ENCODE peak calls at places on chromosomes 6 and 20, in five cellular contexts. Z is psoas muscle, G is AG10803, Y is transverse colon, U is NB4. T is an unnamed sample.

GRCh38 chr6:706819-707381 is 14.0 kb upstream of the EXOC2 start:
- DNase-seq in U (no peak), G (no peak), Y (no peak), Z (no peak), T (no peak)

GRCh38 chr6:167700199-167700598 is 126.5 kb upstream of the AFDN start:
- DNase-seq in Z (no peak), U (no peak), Y (no peak), G (no peak), T (no peak)

GRCh38 chr6:87700729-87701675 is 1.0 kb downstream of the AKIRIN2 start:
- DNase-seq in U (peak), Z (peak), Y (peak), G (peak), T (no peak)

GRCh38 chr6:111985202-111985731 is 68.6 kb upstream of the CCN6 start:
- DNase-seq in G (peak), U (no peak), Y (no peak), Z (no peak), T (peak)

GRCh38 chr6:128727500-128727899 is 155.4 kb upstream of the LAMA2 start:
- DNase-seq in Y (no peak), G (no peak), U (no peak), Z (no peak), T (no peak)

GRCh38 chr6:47138046-47138445 is 95.9 kb upstream of the ADGRF1 start:
- DNase-seq in Y (no peak), U (no peak), G (no peak), Z (no peak), T (no peak)

GRCh38 chr6:99241905-99242534 is 107.5 kb downstream of the FAXC start:
- DNase-seq in Z (no peak), Y (no peak), G (peak), U (peak), T (peak)

GRCh38 chr20:50729925-50730764 is 1.2 kb upstream of the PARD6B start:
- DNase-seq in U (no peak), Z (no peak), G (peak), Y (peak), T (no peak)

GRCh38 chr6:38522322-38522721 is 117.4 kb downstream of the BTBD9 start:
- DNase-seq in G (peak), Y (no peak), U (no peak), Z (no peak), T (no peak)

GRCh38 chr6:17392978-17393334 is 439 bp upstream of the CAP2 start:
- DNase-seq in U (no peak), G (no peak), Z (no peak), Y (no peak), T (no peak)

GRCh38 chr6:27141472-27142015 is 106.0 kb upstream of the PRSS16 start:
- DNase-seq in Y (no peak), U (no peak), G (no peak), Z (no peak), T (no peak)

GRCh38 chr6:170017603-170018274 is 266.3 kb downstream of the ERMARD start:
- DNase-seq in U (peak), Y (no peak), G (no peak), Z (no peak), T (no peak)

GRCh38 chr20:3871549-3872265 is 17.5 kb upstream of the PANK2 start:
- DNase-seq in Z (no peak), Y (no peak), G (no peak), U (no peak), T (no peak)

GRCh38 chr6:92044312-92044711 is 1375.0 kb downstream of the EPHA7 start:
- DNase-seq in U (no peak), Z (no peak), Y (no peak), G (no peak), T (no peak)

GRCh38 chr6:23526519-23526918 is 599.5 kb upstream of the NRSN1 start:
- DNase-seq in G (no peak), U (no peak), Z (no peak), Y (no peak), T (no peak)

GRCh38 chr6:75393806-75394205 is 99.8 kb downstream of the FILIP1 start:
- DNase-seq in Z (no peak), G (no peak), U (no peak), Y (no peak), T (no peak)

GRCh38 chr20:36461600-36462439 is 79.5 kb upstream of the MYL9 start:
- DNase-seq in Y (peak), Z (peak), U (peak), G (peak), T (no peak)

GRCh38 chr6:14396826-14397517 is 279.4 kb downstream of the CD83 start:
- DNase-seq in U (no peak), G (peak), Y (peak), Z (peak), T (no peak)

GRCh38 chr6:33410711-33411631 is at the start of gene PHF1:
- DNase-seq in G (peak), Y (peak), U (no peak), Z (no peak), T (peak)

GRCh38 chr6:42511803-42512422 is 51.9 kb upstream of the UBR2 start:
- DNase-seq in Z (no peak), Y (no peak), G (peak), U (no peak), T (no peak)

GRCh38 chr20:6974819-6975218 is 207.3 kb downstream of the BMP2 start:
- DNase-seq in U (no peak), Y (no peak), G (no peak), Z (no peak), T (no peak)

GRCh38 chr6:125659887-125660286 is 89.5 kb upstream of the HEY2 start:
- DNase-seq in G (no peak), Z (no peak), U (no peak), Y (no peak), T (no peak)

GRCh38 chr20:64232794-64233193 is 22.8 kb upstream of the PCMTD2 start:
- DNase-seq in Y (no peak), U (peak), G (no peak), Z (peak), T (peak)

GRCh38 chr6:150876598-150876997 is 11.1 kb downstream of the MTHFD1L start:
- DNase-seq in Y (peak), U (no peak), G (peak), Z (peak), T (no peak)

GRCh38 chr20:57498425-57499400 is 26.2 kb downstream of the CTCFL start:
- DNase-seq in Y (no peak), U (peak), G (peak), Z (no peak), T (peak)

GRCh38 chr6:73177221-73177944 is 47.9 kb downstream of the KHDC1L start:
- DNase-seq in G (no peak), Y (no peak), U (no peak), Z (no peak), T (no peak)

GRCh38 chr6:35449287-35449881 is 2.8 kb upstream of the FANCE start:
- DNase-seq in U (peak), G (peak), Y (no peak), Z (no peak), T (peak)

GRCh38 chr6:114541794-114542193 is 199.0 kb upstream of the HS3ST5 start:
- DNase-seq in Z (no peak), Y (no peak), U (no peak), G (no peak), T (no peak)
- H3K4me3 ChIP-seq in Z (no peak), Y (no peak), U (no peak), G (no peak), T (no peak)

GRCh38 chr20:23358563-23358906 is 3.4 kb upstream of the GZF1 start:
- DNase-seq in G (no peak), Y (no peak), Z (no peak), U (no peak), T (no peak)
- H3K4me3 ChIP-seq in G (peak), Y (peak), Z (peak), U (peak), T (peak)

GRCh38 chr6:156258981-156259380 is 518.2 kb upstream of the ARID1B start:
- DNase-seq in Y (no peak), G (no peak), Z (no peak), U (no peak), T (no peak)

GRCh38 chr6:156256161-156256560 is 521.0 kb upstream of the ARID1B start:
- DNase-seq in Z (no peak), Y (no peak), G (no peak), U (peak), T (no peak)

GRCh38 chr6:156260792-156261191 is 516.4 kb upstream of the ARID1B start:
- DNase-seq in U (no peak), G (no peak), Y (no peak), Z (no peak), T (no peak)

DNA sequence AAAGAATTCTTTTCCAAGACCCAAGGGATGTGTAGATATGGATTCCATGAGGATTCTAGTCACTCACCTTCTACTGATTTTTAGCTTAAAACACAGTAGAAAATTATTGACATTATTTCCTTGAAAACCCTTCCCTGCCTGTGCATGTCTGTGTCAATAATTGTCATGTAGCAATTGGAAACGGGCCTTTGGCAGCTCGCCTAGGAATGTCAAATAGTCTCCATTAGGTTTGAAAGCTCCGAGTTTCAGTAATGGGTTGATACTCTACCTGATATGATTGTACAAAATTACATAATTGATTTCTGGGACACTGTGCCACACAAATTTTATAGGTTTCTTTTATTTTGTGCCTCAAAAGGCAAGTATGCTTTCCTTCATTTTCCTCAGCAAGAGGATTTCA is 515.2 kb upstream of the ARID1B start:
- DNase-seq in G (no peak), Z (no peak), Y (no peak), U (no peak), T (no peak)
- H3K4me3 ChIP-seq in G (no peak), Z (no peak), Y (no peak), U (no peak), T (no peak)

DNA sequence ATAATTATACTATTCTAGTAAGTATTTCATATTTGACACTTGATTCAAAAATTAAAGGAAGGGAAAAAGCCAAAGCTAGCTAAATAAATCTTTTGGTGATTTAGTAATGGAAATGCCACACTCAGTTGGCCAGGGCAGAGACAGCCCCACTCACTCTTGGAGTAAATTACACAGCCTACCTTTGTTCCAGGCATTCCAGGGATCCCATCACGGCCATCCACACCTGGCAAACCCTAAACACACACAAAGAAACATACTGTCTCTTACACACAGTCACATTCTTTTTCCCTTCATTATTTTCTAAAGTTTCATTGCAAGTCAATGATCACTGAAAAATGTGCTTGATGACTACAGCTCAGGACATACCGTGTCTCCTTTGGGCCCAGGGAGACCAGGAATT is 48.1 kb downstream of the COL9A1 start:
- DNase-seq in G (no peak), Y (no peak), U (no peak), Z (no peak), T (no peak)
- H3K4me3 ChIP-seq in G (no peak), Y (no peak), U (no peak), Z (no peak), T (no peak)

GRCh38 chr20:43431120-43431519 is 26.6 kb upstream of the SRSF6 start:
- DNase-seq in U (no peak), G (no peak), Z (no peak), Y (no peak), T (no peak)
- H3K4me3 ChIP-seq in U (no peak), G (no peak), Z (no peak), Y (no peak), T (no peak)

DNA sequence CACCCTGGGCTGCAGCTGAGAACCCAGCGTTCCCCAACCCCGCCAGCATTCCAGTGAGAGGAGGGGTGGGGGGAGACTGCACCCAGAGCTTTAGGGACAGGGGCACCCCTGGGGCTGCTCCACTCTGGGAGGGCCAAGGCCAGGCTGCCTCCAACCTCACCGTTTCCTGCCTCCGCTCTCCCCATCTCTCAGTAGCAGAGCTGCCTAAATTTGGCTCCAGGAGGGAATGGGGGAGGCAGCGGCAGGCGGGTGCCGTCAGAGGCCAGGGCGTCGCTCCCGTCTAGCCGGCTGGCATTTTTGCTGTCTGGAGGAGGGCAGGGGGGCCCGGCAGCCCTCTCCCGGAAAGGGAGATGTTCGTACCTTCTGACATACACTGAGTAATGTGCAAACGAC is 46.6 kb downstream of the NOL4L start:
- DNase-seq in Z (no peak), G (no peak), U (no peak), Y (no peak), T (no peak)
- H3K4me3 ChIP-seq in Z (no peak), G (no peak), U (no peak), Y (no peak), T (no peak)

GRCh38 chr20:5703542-5704215 is 46.5 kb upstream of the SHLD1 start:
- DNase-seq in U (no peak), Y (no peak), Z (no peak), G (no peak), T (no peak)
- H3K4me3 ChIP-seq in U (no peak), Y (no peak), Z (no peak), G (no peak), T (no peak)

GRCh38 chr6:30497714-30498113 is 8.4 kb downstream of the HLA-E start:
- DNase-seq in Z (no peak), U (no peak), Y (no peak), G (no peak), T (no peak)

GRCh38 chr6:30495993-30496392 is 6.7 kb downstream of the HLA-E start:
- DNase-seq in G (no peak), U (no peak), Z (no peak), Y (no peak), T (no peak)

GRCh38 chr6:30500421-30501069 is 11.2 kb downstream of the HLA-E start:
- DNase-seq in U (no peak), G (peak), Y (no peak), Z (no peak), T (no peak)
- H3K4me3 ChIP-seq in U (no peak), G (no peak), Y (no peak), Z (peak), T (no peak)

DNA sequence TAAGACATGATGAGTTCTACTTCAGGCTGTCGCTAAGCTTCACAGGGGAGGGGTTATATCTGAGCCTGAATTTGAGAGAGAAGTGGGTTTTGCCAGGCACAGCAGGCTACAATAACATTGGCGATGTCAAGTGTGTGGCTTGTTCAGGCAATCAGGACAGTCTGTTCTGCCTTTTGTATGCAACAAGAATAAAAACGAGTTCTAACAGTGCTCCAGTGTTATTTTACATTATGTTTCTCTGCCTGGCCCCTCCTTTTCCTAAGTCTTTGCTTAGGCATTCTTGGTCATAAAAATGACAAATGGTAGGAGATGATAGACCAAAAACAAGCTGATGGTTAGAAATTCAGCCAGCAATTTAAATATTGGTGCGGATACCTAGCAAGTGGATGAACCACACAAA is 26.8 kb downstream of the PAQR8 start:
- DNase-seq in G (no peak), Y (no peak), Z (no peak), U (no peak), T (no peak)
- H3K4me3 ChIP-seq in G (no peak), Y (no peak), Z (no peak), U (no peak), T (no peak)

GRCh38 chr6:158050955-158051354 is 69.3 kb downstream of the SYNJ2 start:
- DNase-seq in U (no peak), Y (no peak), Z (peak), G (peak), T (no peak)
- H3K4me3 ChIP-seq in U (no peak), Y (no peak), Z (no peak), G (no peak), T (no peak)